ENCODE peak calls at places on chromosomes 4 and X, in six cellular contexts. One of them, this sample, is unnamed.

GRCh38 chr4:54237770-54238169 is 8.7 kb downstream of the PDGFRA start:
- DNase-seq in fibroblast of lung: no peak
- DNase-seq in suprapubic skin: no peak
- DNase-seq in amygdala: no peak
- DNase-seq in stimulated activated CD4-positive, alpha-beta T cell treated with anti-CD3 and anti-CD28 coated beads, Interleukin-4, amount 100 ng/mL, for 48 hours: no peak
- DNase-seq in HepG2: no peak
- DNase-seq in this sample: no peak

GRCh38 chr4:149870008-149870407 is 54.4 kb upstream of the IQCM start:
- DNase-seq in fibroblast of lung: no peak
- DNase-seq in suprapubic skin: no peak
- DNase-seq in amygdala: no peak
- DNase-seq in stimulated activated CD4-positive, alpha-beta T cell treated with anti-CD3 and anti-CD28 coated beads, Interleukin-4, amount 100 ng/mL, for 48 hours: no peak
- DNase-seq in HepG2: no peak
- DNase-seq in this sample: no peak

GRCh38 chr4:185238750-185239149 is 29.4 kb downstream of the SNX25 start:
- DNase-seq in fibroblast of lung: peak
- DNase-seq in suprapubic skin: no peak
- DNase-seq in amygdala: no peak
- DNase-seq in stimulated activated CD4-positive, alpha-beta T cell treated with anti-CD3 and anti-CD28 coated beads, Interleukin-4, amount 100 ng/mL, for 48 hours: no peak
- DNase-seq in HepG2: no peak
- DNase-seq in this sample: peak

GRCh38 chrX:153411255-153411987 is at the start of gene ZFP92:
- DNase-seq in fibroblast of lung: no peak
- DNase-seq in suprapubic skin: no peak
- DNase-seq in amygdala: no peak
- DNase-seq in stimulated activated CD4-positive, alpha-beta T cell treated with anti-CD3 and anti-CD28 coated beads, Interleukin-4, amount 100 ng/mL, for 48 hours: peak
- DNase-seq in HepG2: no peak
- DNase-seq in this sample: peak

GRCh38 chr4:128572778-128573241 is 236.7 kb upstream of the JADE1 start:
- DNase-seq in fibroblast of lung: no peak
- DNase-seq in suprapubic skin: no peak
- DNase-seq in amygdala: no peak
- DNase-seq in stimulated activated CD4-positive, alpha-beta T cell treated with anti-CD3 and anti-CD28 coated beads, Interleukin-4, amount 100 ng/mL, for 48 hours: no peak
- DNase-seq in HepG2: no peak
- DNase-seq in this sample: no peak

GRCh38 chrX:88853925-88854324 is 106.9 kb downstream of the CPXCR1 start:
- DNase-seq in fibroblast of lung: no peak
- DNase-seq in suprapubic skin: no peak
- DNase-seq in amygdala: no peak
- DNase-seq in stimulated activated CD4-positive, alpha-beta T cell treated with anti-CD3 and anti-CD28 coated beads, Interleukin-4, amount 100 ng/mL, for 48 hours: no peak
- DNase-seq in HepG2: no peak
- DNase-seq in this sample: no peak

GRCh38 chrX:14030248-14030592 is 528 bp upstream of the GEMIN8 start:
- DNase-seq in fibroblast of lung: peak
- DNase-seq in suprapubic skin: no peak
- DNase-seq in amygdala: no peak
- DNase-seq in stimulated activated CD4-positive, alpha-beta T cell treated with anti-CD3 and anti-CD28 coated beads, Interleukin-4, amount 100 ng/mL, for 48 hours: no peak
- DNase-seq in HepG2: no peak
- DNase-seq in this sample: peak

GRCh38 chrX:54076903-54077302 is 32.6 kb upstream of the PHF8 start:
- DNase-seq in fibroblast of lung: peak
- DNase-seq in suprapubic skin: no peak
- DNase-seq in amygdala: no peak
- DNase-seq in stimulated activated CD4-positive, alpha-beta T cell treated with anti-CD3 and anti-CD28 coated beads, Interleukin-4, amount 100 ng/mL, for 48 hours: no peak
- DNase-seq in HepG2: no peak
- DNase-seq in this sample: peak

GRCh38 chr4:139887378-139887801 is 221.8 kb downstream of the MGST2 start:
- DNase-seq in fibroblast of lung: no peak
- DNase-seq in suprapubic skin: no peak
- DNase-seq in amygdala: no peak
- DNase-seq in stimulated activated CD4-positive, alpha-beta T cell treated with anti-CD3 and anti-CD28 coated beads, Interleukin-4, amount 100 ng/mL, for 48 hours: no peak
- DNase-seq in HepG2: no peak
- DNase-seq in this sample: peak

GRCh38 chr4:11418610-11419009 is 10.1 kb downstream of the HS3ST1 start:
- DNase-seq in fibroblast of lung: no peak
- DNase-seq in suprapubic skin: no peak
- DNase-seq in amygdala: no peak
- DNase-seq in stimulated activated CD4-positive, alpha-beta T cell treated with anti-CD3 and anti-CD28 coated beads, Interleukin-4, amount 100 ng/mL, for 48 hours: no peak
- DNase-seq in HepG2: no peak
- DNase-seq in this sample: no peak

GRCh38 chr4:151806511-151806927 is 45.7 kb upstream of the GATB start:
- DNase-seq in fibroblast of lung: peak
- DNase-seq in suprapubic skin: no peak
- DNase-seq in amygdala: no peak
- DNase-seq in stimulated activated CD4-positive, alpha-beta T cell treated with anti-CD3 and anti-CD28 coated beads, Interleukin-4, amount 100 ng/mL, for 48 hours: no peak
- DNase-seq in HepG2: no peak
- DNase-seq in this sample: peak

GRCh38 chrX:3717742-3718420 is 4.4 kb upstream of the PRKX start:
- DNase-seq in fibroblast of lung: peak
- DNase-seq in suprapubic skin: no peak
- DNase-seq in amygdala: no peak
- DNase-seq in stimulated activated CD4-positive, alpha-beta T cell treated with anti-CD3 and anti-CD28 coated beads, Interleukin-4, amount 100 ng/mL, for 48 hours: no peak
- DNase-seq in HepG2: no peak
- DNase-seq in this sample: no peak

GRCh38 chrX:2430265-2430825 is 70.4 kb downstream of the DHRSX start:
- DNase-seq in fibroblast of lung: no peak
- DNase-seq in suprapubic skin: no peak
- DNase-seq in amygdala: no peak
- DNase-seq in stimulated activated CD4-positive, alpha-beta T cell treated with anti-CD3 and anti-CD28 coated beads, Interleukin-4, amount 100 ng/mL, for 48 hours: no peak
- DNase-seq in HepG2: no peak
- DNase-seq in this sample: no peak

GRCh38 chr4:10164877-10165283 is 48.3 kb upstream of the WDR1 start:
- DNase-seq in fibroblast of lung: peak
- DNase-seq in suprapubic skin: no peak
- DNase-seq in amygdala: no peak
- DNase-seq in stimulated activated CD4-positive, alpha-beta T cell treated with anti-CD3 and anti-CD28 coated beads, Interleukin-4, amount 100 ng/mL, for 48 hours: no peak
- DNase-seq in HepG2: peak
- DNase-seq in this sample: peak

GRCh38 chr4:8070751-8071718 is 87.6 kb downstream of the ABLIM2 start:
- DNase-seq in fibroblast of lung: no peak
- DNase-seq in suprapubic skin: no peak
- DNase-seq in amygdala: no peak
- DNase-seq in stimulated activated CD4-positive, alpha-beta T cell treated with anti-CD3 and anti-CD28 coated beads, Interleukin-4, amount 100 ng/mL, for 48 hours: no peak
- DNase-seq in HepG2: no peak
- DNase-seq in this sample: no peak

GRCh38 chrX:13837290-13837745 is 20.4 kb upstream of the GPM6B start:
- DNase-seq in fibroblast of lung: peak
- DNase-seq in suprapubic skin: no peak
- DNase-seq in amygdala: no peak
- DNase-seq in stimulated activated CD4-positive, alpha-beta T cell treated with anti-CD3 and anti-CD28 coated beads, Interleukin-4, amount 100 ng/mL, for 48 hours: no peak
- DNase-seq in HepG2: no peak
- DNase-seq in this sample: peak

GRCh38 chr4:74410272-74410671 is 34.7 kb upstream of the AREG start:
- DNase-seq in fibroblast of lung: peak
- DNase-seq in suprapubic skin: no peak
- DNase-seq in amygdala: no peak
- DNase-seq in stimulated activated CD4-positive, alpha-beta T cell treated with anti-CD3 and anti-CD28 coated beads, Interleukin-4, amount 100 ng/mL, for 48 hours: no peak
- DNase-seq in HepG2: no peak
- DNase-seq in this sample: peak

GRCh38 chr4:152957437-152958185 is 21.5 kb downstream of the FHDC1 start:
- DNase-seq in fibroblast of lung: no peak
- DNase-seq in suprapubic skin: no peak
- DNase-seq in amygdala: no peak
- DNase-seq in stimulated activated CD4-positive, alpha-beta T cell treated with anti-CD3 and anti-CD28 coated beads, Interleukin-4, amount 100 ng/mL, for 48 hours: no peak
- DNase-seq in HepG2: no peak
- DNase-seq in this sample: peak

GRCh38 chr4:1401409-1402020 is 4.7 kb downstream of the NKX1-1 start:
- DNase-seq in fibroblast of lung: no peak
- DNase-seq in suprapubic skin: peak
- DNase-seq in amygdala: no peak
- DNase-seq in stimulated activated CD4-positive, alpha-beta T cell treated with anti-CD3 and anti-CD28 coated beads, Interleukin-4, amount 100 ng/mL, for 48 hours: no peak
- DNase-seq in HepG2: no peak
- DNase-seq in this sample: no peak

GRCh38 chrX:144791298-144791697 is 456.0 kb upstream of the SPANXN1 start:
- DNase-seq in fibroblast of lung: no peak
- DNase-seq in suprapubic skin: no peak
- DNase-seq in amygdala: no peak
- DNase-seq in stimulated activated CD4-positive, alpha-beta T cell treated with anti-CD3 and anti-CD28 coated beads, Interleukin-4, amount 100 ng/mL, for 48 hours: no peak
- DNase-seq in HepG2: no peak
- DNase-seq in this sample: no peak

GRCh38 chrX:24166078-24166477 is 16.5 kb downstream of the ZFX start:
- DNase-seq in fibroblast of lung: no peak
- DNase-seq in suprapubic skin: no peak
- DNase-seq in amygdala: no peak
- DNase-seq in stimulated activated CD4-positive, alpha-beta T cell treated with anti-CD3 and anti-CD28 coated beads, Interleukin-4, amount 100 ng/mL, for 48 hours: no peak
- DNase-seq in HepG2: no peak
- DNase-seq in this sample: no peak

GRCh38 chr4:39699676-39700409 is 1.9 kb downstream of the UBE2K start:
- DNase-seq in fibroblast of lung: peak
- DNase-seq in suprapubic skin: no peak
- DNase-seq in amygdala: no peak
- DNase-seq in stimulated activated CD4-positive, alpha-beta T cell treated with anti-CD3 and anti-CD28 coated beads, Interleukin-4, amount 100 ng/mL, for 48 hours: no peak
- DNase-seq in HepG2: peak
- DNase-seq in this sample: peak

GRCh38 chr4:140249351-140249750 is 95.4 kb upstream of the MAML3 start:
- DNase-seq in fibroblast of lung: no peak
- DNase-seq in suprapubic skin: no peak
- DNase-seq in amygdala: no peak
- DNase-seq in stimulated activated CD4-positive, alpha-beta T cell treated with anti-CD3 and anti-CD28 coated beads, Interleukin-4, amount 100 ng/mL, for 48 hours: no peak
- DNase-seq in HepG2: no peak
- DNase-seq in this sample: peak

GRCh38 chr4:139603576-139604387 is 47.8 kb upstream of the SETD7 start:
- DNase-seq in fibroblast of lung: peak
- DNase-seq in suprapubic skin: no peak
- DNase-seq in amygdala: no peak
- DNase-seq in stimulated activated CD4-positive, alpha-beta T cell treated with anti-CD3 and anti-CD28 coated beads, Interleukin-4, amount 100 ng/mL, for 48 hours: no peak
- DNase-seq in HepG2: peak
- DNase-seq in this sample: peak

This sample was measured in mesenchymal stem cell.